ENCODE peak calls at places on chromosomes 6 and 20, in eight cellular contexts. R, S, K, C, N, Z, M and V are unnamed samples.
A peak's percentile ranks its signal among the peaks of the same experiment; 100 is the strongest.

GRCh38 chr6:20458051-20458894 is 56.6 kb downstream of the E2F3 start:
- DNase-seq in N (no peak), C (no peak), Z (no peak), M (no peak), R (no peak), K (no peak), S (no peak), V (no peak)

GRCh38 chr6:140572129-140572528 is 1197.7 kb upstream of the CITED2 start:
- DNase-seq in S (no peak), Z (peak; percentile 96), K (peak; percentile 97), N (peak; percentile 76), C (no peak), M (no peak), R (no peak), V (peak; percentile 13)

GRCh38 chr6:32436995-32437836 is 2.5 kb upstream of the HLA-DRA start:
- DNase-seq in R (peak; percentile 45), K (peak; percentile 7), C (no peak), M (no peak), N (no peak), S (no peak), Z (peak; percentile 31), V (no peak)

GRCh38 chr6:113971786-113972185 is 838 bp upstream of the HDAC2 start:
- DNase-seq in Z (peak; percentile 28), M (no peak), R (no peak), K (no peak), S (no peak), N (no peak), C (no peak), V (peak; percentile 45)

GRCh38 chr20:53743607-53744260 is 150.1 kb upstream of the ZNF217 start:
- DNase-seq in K (no peak), S (no peak), R (no peak), N (no peak), Z (no peak), M (no peak), C (peak; percentile 52), V (no peak)

GRCh38 chr20:17868146-17868545 is 100.4 kb downstream of the SNX5 start:
- DNase-seq in K (no peak), M (no peak), N (no peak), S (no peak), Z (no peak), R (no peak), C (peak; percentile 67), V (no peak)

GRCh38 chr6:25417206-25417605 is 138.0 kb downstream of the CARMIL1 start:
- DNase-seq in N (no peak), S (no peak), C (no peak), M (no peak), R (no peak), Z (no peak), K (no peak), V (no peak)

GRCh38 chr20:62069741-62070216 is 4.1 kb upstream of the TAF4 start:
- DNase-seq in N (no peak), Z (peak; percentile 26), S (no peak), R (no peak), C (no peak), K (peak; percentile 73), M (no peak), V (no peak)

GRCh38 chr6:169975701-169976100 is 224.3 kb downstream of the ERMARD start:
- DNase-seq in S (no peak), K (no peak), Z (no peak), N (no peak), R (no peak), M (no peak), C (no peak), V (no peak)

GRCh38 chr6:55957961-55958422 is 82.6 kb upstream of the BMP5 start:
- DNase-seq in Z (peak; percentile 46), K (peak; percentile 7), M (no peak), C (no peak), R (no peak), S (no peak), N (no peak), V (no peak)

GRCh38 chr6:39865011-39865888 is 69.0 kb downstream of the MOCS1 start:
- DNase-seq in R (peak; percentile 63), K (peak; percentile 59), S (peak; percentile 87), Z (peak; percentile 75), C (peak; percentile 97), N (no peak), M (no peak), V (peak; percentile 21)

GRCh38 chr6:116221067-116221466 is 32.8 kb downstream of the TSPYL4 start:
- DNase-seq in R (no peak), S (no peak), K (peak; percentile 30), C (no peak), M (no peak), Z (peak; percentile 42), N (no peak), V (no peak)

GRCh38 chr20:14951707-14952106 is 614.3 kb upstream of the FLRT3 start:
- DNase-seq in M (no peak), R (no peak), S (no peak), N (no peak), Z (peak; percentile 68), K (no peak), C (no peak), V (no peak)

GRCh38 chr20:21146242-21146641 is 20.4 kb downstream of the KIZ start:
- DNase-seq in K (no peak), N (no peak), S (no peak), Z (no peak), R (no peak), C (no peak), M (no peak), V (no peak)

GRCh38 chr6:19757036-19757435 is 80.1 kb upstream of the ID4 start:
- DNase-seq in S (no peak), M (no peak), C (peak; percentile 24), N (peak; percentile 11), R (no peak), Z (peak; percentile 72), K (peak; percentile 42), V (no peak)

GRCh38 chr20:51061646-51062045 is 38.7 kb upstream of the KCNG1 start:
- DNase-seq in M (no peak), S (no peak), C (no peak), Z (no peak), K (no peak), N (no peak), R (no peak), V (no peak)